ENCODE peak calls at places on chromosomes 16 and 17, in nine cellular contexts. Y is ecto neural progenitor cell, V is NCI-H2029 treated with DMSO at 0.1 percent for 48 hours, Z is tibial artery, K is hippocampal formation, B is T-helper 17 cell, L is body of pancreas, Q is NB4, T is AG09319. M is an unnamed sample.

GRCh38 chr17:80426671-80427326 is 11.8 kb downstream of the ENDOV start:
- DNase-seq in Y (peak), V (peak), Z (peak), K (peak), B (peak), L (peak), Q (peak), T (peak), M (peak)

GRCh38 chr17:31741371-31741770 is 117.7 kb downstream of the COPRS start:
- DNase-seq in Y (no peak), V (no peak), Z (no peak), K (no peak), B (no peak), L (no peak), Q (no peak), T (no peak), M (no peak)

GRCh38 chr17:42686520-42687137 is 4.3 kb downstream of the CNTNAP1 start:
- DNase-seq in Y (no peak), V (no peak), Z (no peak), K (no peak), B (no peak), L (no peak), Q (no peak), T (no peak), M (no peak)

GRCh38 chr16:75244844-75245758 is 6.3 kb downstream of the BCAR1 start:
- DNase-seq in Y (peak), V (no peak), Z (peak), K (peak), B (no peak), L (peak), Q (peak), T (peak), M (peak)

GRCh38 chr16:67967183-67967955 is 1.1 kb downstream of the SLC12A4 start:
- DNase-seq in Y (no peak), V (no peak), Z (no peak), K (no peak), B (no peak), L (no peak), Q (no peak), T (no peak), M (no peak)

GRCh38 chr17:83124871-83125514 is 45.6 kb downstream of the METRNL start:
- DNase-seq in Y (no peak), V (no peak), Z (no peak), K (no peak), B (peak), L (no peak), Q (peak), T (no peak), M (no peak)

GRCh38 chr16:10828851-10829331 is 10.3 kb upstream of the TVP23A start:
- DNase-seq in Y (no peak), V (peak), Z (peak), K (peak), B (no peak), L (peak), Q (no peak), T (peak), M (peak)

GRCh38 chr17:16939271-16939576 is 32.7 kb downstream of the TNFRSF13B start:
- DNase-seq in Y (no peak), V (no peak), Z (no peak), K (no peak), B (no peak), L (no peak), Q (no peak), T (no peak), M (no peak)

GRCh38 chr17:16353702-16354174 is 469 bp upstream of the CENPV start:
- DNase-seq in Y (no peak), V (no peak), Z (no peak), K (no peak), B (no peak), L (no peak), Q (no peak), T (no peak), M (no peak)

GRCh38 chr16:10114411-10114810 is 67.8 kb downstream of the GRIN2A start:
- DNase-seq in Y (no peak), V (no peak), Z (peak), K (no peak), B (no peak), L (peak), Q (no peak), T (no peak), M (peak)

GRCh38 chr16:71436473-71436872 is 5.4 kb downstream of the TLE7 start:
- DNase-seq in Y (no peak), V (no peak), Z (no peak), K (no peak), B (no peak), L (no peak), Q (no peak), T (no peak), M (no peak)

GRCh38 chr16:67115649-67116048 is 5.9 kb downstream of the PHAF1 start:
- DNase-seq in Y (no peak), V (no peak), Z (no peak), K (no peak), B (no peak), L (no peak), Q (no peak), T (no peak), M (peak)

GRCh38 chr16:14496786-14497185 is 133.3 kb downstream of the PARN start:
- DNase-seq in Y (no peak), V (no peak), Z (no peak), K (no peak), B (no peak), L (no peak), Q (no peak), T (no peak), M (no peak)

GRCh38 chr16:66578596-66579531 is at the start of gene CMTM2:
- DNase-seq in Y (no peak), V (no peak), Z (no peak), K (no peak), B (no peak), L (no peak), Q (no peak), T (no peak), M (no peak)

GRCh38 chr17:55433629-55434422 is 12.2 kb upstream of the MMD start:
- DNase-seq in Y (no peak), V (no peak), Z (peak), K (no peak), B (no peak), L (peak), Q (peak), T (peak), M (peak)

GRCh38 chr16:74605746-74606520 is 981 bp downstream of the GLG1 start:
- DNase-seq in Y (no peak), V (no peak), Z (no peak), K (peak), B (no peak), L (no peak), Q (no peak), T (no peak), M (no peak)

GRCh38 chr17:50835563-50836231 is at the start of gene WFIKKN2:
- DNase-seq in Y (no peak), V (no peak), Z (no peak), K (no peak), B (no peak), L (no peak), Q (no peak), T (no peak), M (no peak)

GRCh38 chr16:12203780-12204351 is 227.3 kb downstream of the SNX29 start:
- DNase-seq in Y (no peak), V (no peak), Z (peak), K (peak), B (no peak), L (no peak), Q (no peak), T (no peak), M (no peak)

GRCh38 chr17:60141111-60142018 is 8.4 kb upstream of the CA4 start:
- DNase-seq in Y (peak), V (no peak), Z (no peak), K (no peak), B (no peak), L (peak), Q (peak), T (no peak), M (no peak)

GRCh38 chr17:72296456-72296855 is 175.6 kb downstream of the SOX9 start:
- DNase-seq in Y (no peak), V (no peak), Z (no peak), K (no peak), B (no peak), L (no peak), Q (no peak), T (no peak), M (no peak)

GRCh38 chr17:8288336-8289102 is at the start of gene RANGRF:
- DNase-seq in Y (peak), V (peak), Z (peak), K (peak), B (peak), L (peak), Q (peak), T (peak), M (peak)

GRCh38 chr17:34252890-34253525 is 2.1 kb upstream of the CCL2 start:
- DNase-seq in Y (no peak), V (no peak), Z (no peak), K (no peak), B (no peak), L (no peak), Q (no peak), T (no peak), M (no peak)

GRCh38 chr17:73268582-73269328 is 7.1 kb upstream of the CPSF4L start:
- DNase-seq in Y (no peak), V (no peak), Z (no peak), K (no peak), B (no peak), L (peak), Q (peak), T (no peak), M (no peak)

GRCh38 chr16:48441106-48441505 is 55.9 kb upstream of the SIAH1 start:
- DNase-seq in Y (no peak), V (no peak), Z (no peak), K (no peak), B (no peak), L (no peak), Q (peak), T (no peak), M (no peak)

GRCh38 chr16:11350531-11351335 is 5.5 kb downstream of the RMI2 start:
- DNase-seq in Y (no peak), V (no peak), Z (no peak), K (no peak), B (no peak), L (no peak), Q (no peak), T (no peak), M (no peak)

GRCh38 chr16:56354746-56355145 is 70.6 kb downstream of the AMFR start:
- DNase-seq in Y (no peak), V (no peak), Z (peak), K (no peak), B (no peak), L (no peak), Q (no peak), T (no peak), M (no peak)